ENCODE peak calls at places on chromosomes 7 and 10, in four cellular contexts. One of them, this sample, is unnamed.
A peak's percentile ranks its signal among the peaks of the same experiment; 100 is the strongest.

GRCh38 chr7:45697576-45698136 is 123.5 kb downstream of the ADCY1 start:
- DNase-seq in activated CD4-positive, alpha-beta T cell treated with anti-CD3 and anti-CD28 coated beads, Interleukin-2, amount 10 ng/mL, durations not matched to agents 24 days and 14 days: no peak
- DNase-seq in aorta: no peak
- DNase-seq in stimulated activated CD4-positive, alpha-beta T cell treated with anti-CD3 and anti-CD28 coated beads, Interleukin-4, amount 100 ng/mL, for 1 hour: no peak
- DNase-seq in this sample: no peak

GRCh38 chr10:45495438-45496152 is 121.6 kb downstream of the ALOX5 start:
- DNase-seq in activated CD4-positive, alpha-beta T cell treated with anti-CD3 and anti-CD28 coated beads, Interleukin-2, amount 10 ng/mL, durations not matched to agents 24 days and 14 days: peak; percentile 38
- DNase-seq in aorta: no peak
- DNase-seq in stimulated activated CD4-positive, alpha-beta T cell treated with anti-CD3 and anti-CD28 coated beads, Interleukin-4, amount 100 ng/mL, for 1 hour: no peak
- DNase-seq in this sample: no peak

GRCh38 chr7:47546728-47547494 is 35.0 kb downstream of the TNS3 start:
- DNase-seq in activated CD4-positive, alpha-beta T cell treated with anti-CD3 and anti-CD28 coated beads, Interleukin-2, amount 10 ng/mL, durations not matched to agents 24 days and 14 days: no peak
- DNase-seq in aorta: peak; percentile 47
- DNase-seq in stimulated activated CD4-positive, alpha-beta T cell treated with anti-CD3 and anti-CD28 coated beads, Interleukin-4, amount 100 ng/mL, for 1 hour: no peak
- DNase-seq in this sample: no peak

GRCh38 chr7:51067757-51068156 is 248.9 kb downstream of the COBL start:
- DNase-seq in activated CD4-positive, alpha-beta T cell treated with anti-CD3 and anti-CD28 coated beads, Interleukin-2, amount 10 ng/mL, durations not matched to agents 24 days and 14 days: peak; percentile 82
- DNase-seq in aorta: no peak
- DNase-seq in stimulated activated CD4-positive, alpha-beta T cell treated with anti-CD3 and anti-CD28 coated beads, Interleukin-4, amount 100 ng/mL, for 1 hour: peak; percentile 40
- DNase-seq in this sample: peak; percentile 67

GRCh38 chr10:75400163-75400768 is 1.3 kb downstream of the ZNF503 start:
- DNase-seq in activated CD4-positive, alpha-beta T cell treated with anti-CD3 and anti-CD28 coated beads, Interleukin-2, amount 10 ng/mL, durations not matched to agents 24 days and 14 days: no peak
- DNase-seq in aorta: no peak
- DNase-seq in stimulated activated CD4-positive, alpha-beta T cell treated with anti-CD3 and anti-CD28 coated beads, Interleukin-4, amount 100 ng/mL, for 1 hour: no peak
- DNase-seq in this sample: peak; percentile 52

GRCh38 chr7:46494026-46494425 is 573.0 kb upstream of the IGFBP3 start:
- DNase-seq in activated CD4-positive, alpha-beta T cell treated with anti-CD3 and anti-CD28 coated beads, Interleukin-2, amount 10 ng/mL, durations not matched to agents 24 days and 14 days: no peak
- DNase-seq in aorta: no peak
- DNase-seq in stimulated activated CD4-positive, alpha-beta T cell treated with anti-CD3 and anti-CD28 coated beads, Interleukin-4, amount 100 ng/mL, for 1 hour: no peak
- DNase-seq in this sample: no peak

GRCh38 chr10:11110499-11110898 is 92.8 kb downstream of the CELF2 start:
- DNase-seq in activated CD4-positive, alpha-beta T cell treated with anti-CD3 and anti-CD28 coated beads, Interleukin-2, amount 10 ng/mL, durations not matched to agents 24 days and 14 days: no peak
- DNase-seq in aorta: no peak
- DNase-seq in stimulated activated CD4-positive, alpha-beta T cell treated with anti-CD3 and anti-CD28 coated beads, Interleukin-4, amount 100 ng/mL, for 1 hour: no peak
- DNase-seq in this sample: no peak

GRCh38 chr7:35624299-35625186 is 70.4 kb downstream of the HERPUD2 start:
- DNase-seq in activated CD4-positive, alpha-beta T cell treated with anti-CD3 and anti-CD28 coated beads, Interleukin-2, amount 10 ng/mL, durations not matched to agents 24 days and 14 days: peak; percentile 78
- DNase-seq in aorta: no peak
- DNase-seq in stimulated activated CD4-positive, alpha-beta T cell treated with anti-CD3 and anti-CD28 coated beads, Interleukin-4, amount 100 ng/mL, for 1 hour: peak; percentile 21
- DNase-seq in this sample: peak; percentile 73

GRCh38 chr10:75201793-75202307 is 8.7 kb upstream of the VDAC2 start:
- DNase-seq in activated CD4-positive, alpha-beta T cell treated with anti-CD3 and anti-CD28 coated beads, Interleukin-2, amount 10 ng/mL, durations not matched to agents 24 days and 14 days: no peak
- DNase-seq in aorta: no peak
- DNase-seq in stimulated activated CD4-positive, alpha-beta T cell treated with anti-CD3 and anti-CD28 coated beads, Interleukin-4, amount 100 ng/mL, for 1 hour: no peak
- DNase-seq in this sample: no peak

GRCh38 chr10:49633327-49634045 is 19.6 kb downstream of the CHAT start:
- DNase-seq in activated CD4-positive, alpha-beta T cell treated with anti-CD3 and anti-CD28 coated beads, Interleukin-2, amount 10 ng/mL, durations not matched to agents 24 days and 14 days: no peak
- DNase-seq in aorta: peak; percentile 46
- DNase-seq in stimulated activated CD4-positive, alpha-beta T cell treated with anti-CD3 and anti-CD28 coated beads, Interleukin-4, amount 100 ng/mL, for 1 hour: no peak
- DNase-seq in this sample: no peak

GRCh38 chr7:140876519-140877248 is 48.0 kb downstream of the BRAF start:
- DNase-seq in activated CD4-positive, alpha-beta T cell treated with anti-CD3 and anti-CD28 coated beads, Interleukin-2, amount 10 ng/mL, durations not matched to agents 24 days and 14 days: no peak
- DNase-seq in aorta: no peak
- DNase-seq in stimulated activated CD4-positive, alpha-beta T cell treated with anti-CD3 and anti-CD28 coated beads, Interleukin-4, amount 100 ng/mL, for 1 hour: no peak
- DNase-seq in this sample: no peak

GRCh38 chr7:142896741-142897379 is 11.3 kb upstream of the TRPV6 start:
- DNase-seq in activated CD4-positive, alpha-beta T cell treated with anti-CD3 and anti-CD28 coated beads, Interleukin-2, amount 10 ng/mL, durations not matched to agents 24 days and 14 days: no peak
- DNase-seq in aorta: no peak
- DNase-seq in stimulated activated CD4-positive, alpha-beta T cell treated with anti-CD3 and anti-CD28 coated beads, Interleukin-4, amount 100 ng/mL, for 1 hour: no peak
- DNase-seq in this sample: no peak

GRCh38 chr10:31521432-31521831 is 202.4 kb downstream of the ZEB1 start:
- DNase-seq in activated CD4-positive, alpha-beta T cell treated with anti-CD3 and anti-CD28 coated beads, Interleukin-2, amount 10 ng/mL, durations not matched to agents 24 days and 14 days: no peak
- DNase-seq in aorta: no peak
- DNase-seq in stimulated activated CD4-positive, alpha-beta T cell treated with anti-CD3 and anti-CD28 coated beads, Interleukin-4, amount 100 ng/mL, for 1 hour: no peak
- DNase-seq in this sample: no peak

GRCh38 chr10:49113741-49114141 is 1.6 kb downstream of the VSTM4 start:
- DNase-seq in activated CD4-positive, alpha-beta T cell treated with anti-CD3 and anti-CD28 coated beads, Interleukin-2, amount 10 ng/mL, durations not matched to agents 24 days and 14 days: no peak
- DNase-seq in aorta: no peak
- DNase-seq in stimulated activated CD4-positive, alpha-beta T cell treated with anti-CD3 and anti-CD28 coated beads, Interleukin-4, amount 100 ng/mL, for 1 hour: no peak
- DNase-seq in this sample: no peak

GRCh38 chr10:52525761-52526160 is 211.7 kb downstream of the DKK1 start:
- DNase-seq in activated CD4-positive, alpha-beta T cell treated with anti-CD3 and anti-CD28 coated beads, Interleukin-2, amount 10 ng/mL, durations not matched to agents 24 days and 14 days: no peak
- DNase-seq in aorta: no peak
- DNase-seq in stimulated activated CD4-positive, alpha-beta T cell treated with anti-CD3 and anti-CD28 coated beads, Interleukin-4, amount 100 ng/mL, for 1 hour: no peak
- DNase-seq in this sample: no peak

GRCh38 chr10:126596472-126597016 is 73.9 kb downstream of the C10orf90 start:
- DNase-seq in activated CD4-positive, alpha-beta T cell treated with anti-CD3 and anti-CD28 coated beads, Interleukin-2, amount 10 ng/mL, durations not matched to agents 24 days and 14 days: no peak
- DNase-seq in aorta: no peak
- DNase-seq in stimulated activated CD4-positive, alpha-beta T cell treated with anti-CD3 and anti-CD28 coated beads, Interleukin-4, amount 100 ng/mL, for 1 hour: no peak
- DNase-seq in this sample: no peak

GRCh38 chr10:110395350-110396283 is 90.9 kb upstream of the SMNDC1 start:
- DNase-seq in activated CD4-positive, alpha-beta T cell treated with anti-CD3 and anti-CD28 coated beads, Interleukin-2, amount 10 ng/mL, durations not matched to agents 24 days and 14 days: peak; percentile 84
- DNase-seq in aorta: peak; percentile 72
- DNase-seq in stimulated activated CD4-positive, alpha-beta T cell treated with anti-CD3 and anti-CD28 coated beads, Interleukin-4, amount 100 ng/mL, for 1 hour: no peak
- DNase-seq in this sample: no peak

GRCh38 chr10:68156373-68157185 is 47.3 kb downstream of the MYPN start:
- DNase-seq in activated CD4-positive, alpha-beta T cell treated with anti-CD3 and anti-CD28 coated beads, Interleukin-2, amount 10 ng/mL, durations not matched to agents 24 days and 14 days: peak; percentile 88
- DNase-seq in aorta: no peak
- DNase-seq in stimulated activated CD4-positive, alpha-beta T cell treated with anti-CD3 and anti-CD28 coated beads, Interleukin-4, amount 100 ng/mL, for 1 hour: peak; percentile 51
- DNase-seq in this sample: peak; percentile 12

GRCh38 chr7:137970263-137970975 is 31.5 kb downstream of the CREB3L2 start:
- DNase-seq in activated CD4-positive, alpha-beta T cell treated with anti-CD3 and anti-CD28 coated beads, Interleukin-2, amount 10 ng/mL, durations not matched to agents 24 days and 14 days: no peak
- DNase-seq in aorta: peak; percentile 92
- DNase-seq in stimulated activated CD4-positive, alpha-beta T cell treated with anti-CD3 and anti-CD28 coated beads, Interleukin-4, amount 100 ng/mL, for 1 hour: no peak
- DNase-seq in this sample: no peak

GRCh38 chr7:47303014-47303694 is 278.8 kb downstream of the TNS3 start:
- DNase-seq in activated CD4-positive, alpha-beta T cell treated with anti-CD3 and anti-CD28 coated beads, Interleukin-2, amount 10 ng/mL, durations not matched to agents 24 days and 14 days: no peak
- DNase-seq in aorta: peak; percentile 71
- DNase-seq in stimulated activated CD4-positive, alpha-beta T cell treated with anti-CD3 and anti-CD28 coated beads, Interleukin-4, amount 100 ng/mL, for 1 hour: no peak
- DNase-seq in this sample: no peak

GRCh38 chr10:58475322-58476277 is 37.1 kb upstream of the BICC1 start:
- DNase-seq in activated CD4-positive, alpha-beta T cell treated with anti-CD3 and anti-CD28 coated beads, Interleukin-2, amount 10 ng/mL, durations not matched to agents 24 days and 14 days: no peak
- DNase-seq in aorta: no peak
- DNase-seq in stimulated activated CD4-positive, alpha-beta T cell treated with anti-CD3 and anti-CD28 coated beads, Interleukin-4, amount 100 ng/mL, for 1 hour: no peak
- DNase-seq in this sample: no peak

GRCh38 chr10:132168571-132169030 is 18.1 kb upstream of the DPYSL4 start:
- DNase-seq in activated CD4-positive, alpha-beta T cell treated with anti-CD3 and anti-CD28 coated beads, Interleukin-2, amount 10 ng/mL, durations not matched to agents 24 days and 14 days: no peak
- DNase-seq in aorta: peak; percentile 68
- DNase-seq in stimulated activated CD4-positive, alpha-beta T cell treated with anti-CD3 and anti-CD28 coated beads, Interleukin-4, amount 100 ng/mL, for 1 hour: no peak
- DNase-seq in this sample: no peak

GRCh38 chr7:22578048-22578770 is 78.2 kb upstream of the STEAP1B start:
- DNase-seq in activated CD4-positive, alpha-beta T cell treated with anti-CD3 and anti-CD28 coated beads, Interleukin-2, amount 10 ng/mL, durations not matched to agents 24 days and 14 days: no peak
- DNase-seq in aorta: no peak
- DNase-seq in stimulated activated CD4-positive, alpha-beta T cell treated with anti-CD3 and anti-CD28 coated beads, Interleukin-4, amount 100 ng/mL, for 1 hour: no peak
- DNase-seq in this sample: no peak

This sample was measured in NCI-H1417.